ENCODE peak calls at places on chromosomes 16 and 17, in six cellular contexts. R is tibial nerve, K is AG10803, M is WTC11, Q is HL-60, V is Peyer's patch. G is an unnamed sample.

GRCh38 chr16:24853830-24854229 is 8.1 kb downstream of the SLC5A11 start:
- DNase-seq in V (no peak), K (peak; percentile 25), M (no peak), R (no peak), Q (no peak), G (peak; percentile 32)

GRCh38 chr16:66486773-66487579 is 59.9 kb downstream of the BEAN1 start:
- DNase-seq in Q (peak; percentile 62), V (peak; percentile 12), R (no peak), M (no peak), K (peak; percentile 80), G (peak; percentile 82)

GRCh38 chr16:87687571-87687910 is 78.2 kb downstream of the KLHDC4 start:
- DNase-seq in M (no peak), Q (no peak), R (no peak), V (no peak), K (no peak), G (no peak)

GRCh38 chr17:41061969-41062368 is 2.1 kb upstream of the KRTAP2-3 start:
- DNase-seq in V (no peak), R (no peak), Q (no peak), K (peak; percentile 99), M (no peak), G (peak; percentile 93)

GRCh38 chr17:45155483-45155882 is 6.2 kb upstream of the HEXIM2 start:
- DNase-seq in K (no peak), R (no peak), M (no peak), Q (no peak), V (no peak), G (no peak)

GRCh38 chr16:88536971-88537751 is 33.0 kb upstream of the ZC3H18 start:
- DNase-seq in Q (no peak), M (peak; percentile 57), K (no peak), R (no peak), V (no peak), G (no peak)

GRCh38 chr17:28185658-28186057 is 133.3 kb upstream of the TMEM97 start:
- DNase-seq in K (no peak), M (no peak), Q (no peak), R (no peak), V (no peak), G (no peak)

GRCh38 chr17:27381007-27381501 is 75.2 kb upstream of the KSR1 start:
- DNase-seq in R (peak; percentile 30), V (peak; percentile 77), M (peak; percentile 92), Q (peak; percentile 75), K (peak; percentile 32), G (no peak)

GRCh38 chr16:73019456-73020362 is 28.2 kb downstream of the ZFHX3 start:
- DNase-seq in K (peak; percentile 15), Q (no peak), M (no peak), R (no peak), V (no peak), G (peak; percentile 34)

DNA sequence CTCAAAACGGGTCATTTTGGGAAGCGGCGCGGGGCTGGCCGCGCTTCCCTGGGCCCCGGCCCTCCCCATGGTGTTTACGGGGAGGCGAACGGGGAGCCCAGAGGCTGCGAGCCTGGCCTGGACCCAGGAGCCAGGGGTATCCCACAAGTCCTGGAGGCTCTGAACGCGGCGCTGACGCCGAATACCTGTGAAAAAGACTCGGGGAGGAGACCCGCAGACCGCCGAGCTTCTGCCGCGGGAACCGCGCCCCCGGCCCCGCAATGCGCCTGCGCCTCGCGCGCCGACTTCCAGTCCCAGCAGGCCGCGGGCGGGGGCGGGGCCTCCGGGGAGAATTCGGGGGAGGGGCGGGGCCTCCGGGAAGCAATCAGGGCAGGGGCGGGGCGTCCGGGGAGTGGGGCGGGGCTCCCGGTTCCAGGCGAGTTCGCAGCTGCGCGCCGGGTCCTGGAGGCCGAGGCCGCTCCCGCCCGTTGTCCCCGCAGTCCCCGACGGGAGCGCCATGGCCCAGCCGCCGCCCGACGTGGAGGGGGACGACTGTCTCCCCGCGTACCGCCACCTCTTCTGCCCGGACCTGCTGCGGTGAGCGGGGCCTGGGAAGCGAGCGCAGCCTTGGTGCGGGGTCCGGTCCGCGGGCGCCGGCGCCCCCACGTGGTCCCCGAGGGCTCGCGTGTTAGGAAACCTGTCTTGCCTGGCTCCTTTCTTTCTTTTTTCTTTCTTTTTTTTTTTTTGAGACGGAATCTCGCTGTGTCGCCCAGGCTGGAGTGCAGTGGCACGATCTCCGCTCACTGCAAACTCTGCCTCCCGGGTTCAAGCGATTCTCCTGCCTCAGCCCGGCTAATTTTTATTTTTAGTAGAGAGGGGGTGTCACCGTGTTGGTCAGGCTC is at the start of gene DECR2:
- DNase-seq in R (peak; percentile 98), Q (peak; percentile 91), K (peak; percentile 83), M (peak; percentile 96), V (peak; percentile 98), G (peak; percentile 79)
- TF ChIP-seq CTCF in R (peak; percentile 64), Q (no peak), K (peak; percentile 40), M (no peak), V (no peak), G (peak; percentile 73)

GRCh38 chr16:1564325-1564724 is 30.9 kb downstream of the TMEM204 start:
- DNase-seq in R (no peak), M (no peak), V (no peak), K (no peak), Q (peak; percentile 6), G (no peak)
- TF ChIP-seq CTCF in R (no peak), M (no peak), V (peak; percentile 16), K (peak; percentile 18), Q (no peak), G (peak; percentile 66)

DNA sequence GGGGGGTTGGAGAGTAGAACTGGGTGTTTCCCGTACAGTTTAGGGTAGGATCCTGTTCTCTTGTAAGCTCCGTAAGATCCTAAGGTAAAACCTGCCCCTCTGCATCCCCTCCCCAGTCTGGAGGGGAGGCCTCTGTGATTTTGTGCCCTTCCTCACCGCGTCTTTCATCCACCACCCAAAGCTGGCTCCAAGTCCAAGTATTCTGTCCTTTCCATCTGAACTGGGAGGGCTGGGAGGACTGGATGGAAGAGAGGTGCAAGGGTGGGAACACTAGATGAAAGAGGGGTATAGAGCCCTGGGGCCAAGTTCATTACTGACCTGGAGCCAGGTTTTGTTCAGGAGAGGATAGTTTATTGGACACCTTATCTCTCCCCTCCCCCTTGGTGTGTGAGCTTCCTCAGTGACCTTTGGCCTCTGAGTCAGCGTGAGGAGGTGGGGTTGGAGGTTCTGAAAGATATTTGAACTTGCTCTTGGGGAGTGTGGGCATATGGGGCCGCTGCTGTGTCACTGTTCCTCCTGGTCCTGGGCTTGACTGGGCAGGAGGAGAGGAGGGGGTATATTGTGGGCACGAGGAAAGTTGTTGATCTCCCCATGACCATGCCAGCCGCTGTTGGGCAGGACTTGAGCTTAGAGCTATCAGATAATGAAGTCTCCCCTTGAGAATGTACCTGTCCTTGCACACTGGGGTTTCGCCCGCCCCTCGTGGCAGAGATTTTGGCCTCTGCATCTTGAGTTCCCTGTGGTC is 1.6 kb downstream of the LASP1 start:
- DNase-seq in V (peak; percentile 62), K (peak; percentile 53), M (no peak), Q (peak; percentile 85), R (peak; percentile 50), G (peak; percentile 74)
- TF ChIP-seq CTCF in V (peak; percentile 22), K (peak; percentile 25), M (no peak), Q (no peak), R (no peak), G (peak; percentile 29)

GRCh38 chr17:80799553-80800403 is 191.9 kb upstream of the CHMP6 start:
- DNase-seq in Q (no peak), R (no peak), K (no peak), V (no peak), M (no peak), G (no peak)
- TF ChIP-seq CTCF in Q (no peak), R (no peak), K (no peak), V (no peak), M (no peak), G (no peak)

GRCh38 chr17:8630227-8630801 is at the start of gene MYH10:
- DNase-seq in V (no peak), M (no peak), R (no peak), Q (no peak), K (no peak), G (no peak)
- TF ChIP-seq CTCF in V (no peak), M (no peak), R (no peak), Q (no peak), K (peak; percentile 34), G (no peak)

DNA sequence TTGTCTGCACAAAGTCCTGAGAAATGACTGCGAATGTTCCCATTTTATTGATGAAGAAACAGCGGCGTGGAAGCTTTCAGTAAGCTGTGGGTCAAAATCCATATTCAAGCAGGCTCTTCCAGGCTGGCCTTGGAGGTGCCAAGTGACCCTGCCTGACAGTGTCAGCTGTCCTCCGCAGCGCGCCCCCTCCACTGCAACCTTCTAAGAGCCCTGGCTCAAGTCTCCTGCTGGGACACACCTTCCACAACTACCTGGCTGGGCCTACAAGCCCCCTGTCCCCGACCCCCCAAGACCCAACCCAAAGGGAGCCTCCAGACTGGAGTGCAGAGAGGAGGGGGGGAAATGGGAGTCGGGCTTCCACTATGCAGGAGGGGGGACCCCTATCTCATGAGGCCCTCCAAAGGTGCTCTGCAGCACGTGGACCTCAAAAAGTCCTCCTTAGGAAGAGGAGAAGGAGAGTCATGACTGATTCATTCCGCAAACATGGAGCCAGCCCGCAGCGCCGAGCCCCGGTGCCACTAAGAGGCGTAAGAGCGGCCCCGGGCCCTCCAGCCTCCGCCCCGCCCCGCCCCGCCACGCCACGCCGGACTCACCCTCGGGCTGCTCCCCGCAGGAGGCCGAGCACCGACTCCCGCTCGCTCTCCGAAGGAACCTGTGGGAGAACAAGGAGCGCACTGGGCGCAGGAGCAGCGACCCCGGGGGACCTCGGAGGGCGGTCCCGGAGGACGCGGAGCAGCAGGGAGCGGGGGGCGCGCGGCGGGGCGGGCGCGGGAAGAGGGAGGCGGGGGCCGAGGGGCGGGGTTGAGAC is 574 bp downstream of the MPP3 start:
- DNase-seq in R (no peak), V (no peak), Q (no peak), M (peak; percentile 40), K (peak; percentile 73), G (peak; percentile 68)
- TF ChIP-seq CTCF in R (no peak), V (no peak), Q (no peak), M (no peak), K (no peak), G (peak; percentile 16)

GRCh38 chr16:4679854-4680636 is 13.3 kb upstream of the NUDT16L1 start:
- DNase-seq in R (peak; percentile 45), Q (peak; percentile 98), M (no peak), V (no peak), K (no peak), G (no peak)
- TF ChIP-seq CTCF in R (no peak), Q (no peak), M (no peak), V (no peak), K (no peak), G (no peak)

DNA sequence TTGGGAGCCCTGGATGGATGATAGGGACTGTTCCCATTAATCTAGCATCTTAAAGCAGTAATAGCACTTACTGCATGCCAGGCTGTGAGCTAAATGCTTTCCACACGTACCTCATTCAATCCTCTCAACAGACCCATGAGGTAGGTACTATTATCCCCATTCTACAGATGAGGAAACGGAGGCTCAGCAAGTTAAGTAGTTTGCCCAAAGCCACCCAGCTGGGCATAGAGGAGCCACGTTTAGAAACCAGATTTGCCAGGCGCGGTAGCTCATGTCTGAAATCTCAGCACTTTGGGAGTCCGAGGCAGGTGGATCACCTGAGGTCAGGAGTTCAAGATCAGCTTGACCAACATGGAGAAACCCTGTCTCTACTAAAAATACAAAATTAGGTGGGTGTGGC is 2.0 kb upstream of the RAI1 start:
- DNase-seq in R (no peak), V (no peak), K (no peak), M (no peak), Q (no peak), G (no peak)
- TF ChIP-seq CTCF in R (no peak), V (no peak), K (no peak), M (no peak), Q (no peak), G (no peak)